ENCODE peak calls at places on chromosomes 5 and 9, in five cellular contexts. L, I, E, H and Y are unnamed samples.

GRCh38 chr5:122156724-122157325 is 27.5 kb downstream of the ZNF474 start:
- DNase-seq in L (peak; percentile 60), I (no peak), E (peak; percentile 74), H (no peak), Y (peak; percentile 78)

GRCh38 chr9:8653111-8653510 is 853.5 kb upstream of the DMAC1 start:
- DNase-seq in L (no peak), I (no peak), E (no peak), H (no peak), Y (no peak)

GRCh38 chr9:134566936-134567335 is 74.7 kb upstream of the COL5A1 start:
- DNase-seq in L (no peak), I (no peak), E (no peak), H (no peak), Y (no peak)

GRCh38 chr9:100191264-100191663 is 92.2 kb downstream of the INVS start:
- DNase-seq in L (no peak), I (no peak), E (no peak), H (no peak), Y (no peak)

GRCh38 chr5:35117960-35118359 is 70.2 kb upstream of the AGXT2 start:
- DNase-seq in L (no peak), I (no peak), E (peak; percentile 71), H (no peak), Y (peak; percentile 89)

GRCh38 chr5:173917788-173918786 is 29.9 kb downstream of the CPEB4 start:
- DNase-seq in L (peak; percentile 93), I (peak; percentile 57), E (peak; percentile 93), H (peak; percentile 83), Y (peak; percentile 89)

GRCh38 chr5:66291771-66292170 is 147.7 kb downstream of the SREK1 start:
- DNase-seq in L (no peak), I (no peak), E (no peak), H (no peak), Y (no peak)

GRCh38 chr9:92617195-92617813 is 52.6 kb downstream of the IPPK start:
- DNase-seq in L (no peak), I (peak; percentile 14), E (no peak), H (no peak), Y (no peak)

GRCh38 chr9:111102793-111103474 is 64.7 kb upstream of the LPAR1 start:
- DNase-seq in L (no peak), I (no peak), E (peak; percentile 8), H (no peak), Y (peak; percentile 31)

GRCh38 chr9:5586391-5586802 is 42.5 kb upstream of the RIC1 start:
- DNase-seq in L (no peak), I (no peak), E (peak; percentile 76), H (no peak), Y (peak; percentile 79)

GRCh38 chr5:16784843-16785791 is 151.0 kb downstream of the MYO10 start:
- DNase-seq in L (no peak), I (no peak), E (no peak), H (no peak), Y (peak; percentile 31)

GRCh38 chr9:118882674-118883073 is 486.6 kb downstream of the BRINP1 start:
- DNase-seq in L (peak; percentile 37), I (no peak), E (peak; percentile 76), H (no peak), Y (no peak)

GRCh38 chr5:6504677-6505414 is 56.2 kb downstream of the UBE2QL1 start:
- DNase-seq in L (no peak), I (no peak), E (no peak), H (no peak), Y (peak; percentile 15)

GRCh38 chr9:76576344-76576743 is 117.4 kb downstream of the GCNT1 start:
- DNase-seq in L (peak; percentile 34), I (no peak), E (peak; percentile 80), H (no peak), Y (peak; percentile 66)

GRCh38 chr5:134554319-134555222 is 29.1 kb downstream of the JADE2 start:
- DNase-seq in L (no peak), I (no peak), E (peak; percentile 54), H (no peak), Y (peak; percentile 82)

GRCh38 chr5:172451771-172452197 is 2.5 kb downstream of the SH3PXD2B start:
- DNase-seq in L (peak; percentile 91), I (peak; percentile 35), E (peak; percentile 92), H (no peak), Y (peak; percentile 90)

GRCh38 chr9:123528521-123528920 is 172.5 kb downstream of the CRB2 start:
- DNase-seq in L (no peak), I (no peak), E (no peak), H (no peak), Y (no peak)

GRCh38 chr9:63859475-63860215 is 1425.4 kb downstream of the FOXD4L5 start:
- DNase-seq in L (no peak), I (no peak), E (no peak), H (no peak), Y (no peak)

GRCh38 chr5:172712610-172713009 is 58.4 kb downstream of the DUSP1 start:
- DNase-seq in L (no peak), I (no peak), E (no peak), H (no peak), Y (no peak)

GRCh38 chr9:138042640-138043039 is 165.1 kb downstream of the CACNA1B start:
- DNase-seq in L (no peak), I (no peak), E (no peak), H (no peak), Y (no peak)

GRCh38 chr9:113719919-113720318 is 156.2 kb upstream of the ZNF618 start:
- DNase-seq in L (no peak), I (peak; percentile 24), E (no peak), H (no peak), Y (no peak)

GRCh38 chr9:97703437-97704326 is 6.5 kb upstream of the XPA start:
- DNase-seq in L (peak; percentile 55), I (no peak), E (peak; percentile 85), H (no peak), Y (peak; percentile 80)

GRCh38 chr9:124632077-124632621 is 125.0 kb upstream of the NR5A1 start:
- DNase-seq in L (no peak), I (no peak), E (peak; percentile 46), H (no peak), Y (peak; percentile 38)

GRCh38 chr9:111000202-111000601 is 38.1 kb downstream of the LPAR1 start:
- DNase-seq in L (no peak), I (no peak), E (no peak), H (no peak), Y (no peak)

GRCh38 chr9:130110596-130111021 is 56.9 kb downstream of the GPR107 start:
- DNase-seq in L (peak; percentile 19), I (no peak), E (peak; percentile 38), H (no peak), Y (peak; percentile 59)

GRCh38 chr9:106107716-106108115 is 413.4 kb downstream of the TMEM38B start:
- DNase-seq in L (no peak), I (no peak), E (no peak), H (no peak), Y (no peak)

GRCh38 chr5:169350016-169350415 is 49.1 kb upstream of the SLIT3 start:
- DNase-seq in L (no peak), I (no peak), E (peak; percentile 37), H (no peak), Y (peak; percentile 53)

GRCh38 chr5:72326298-72326649 is 6.1 kb downstream of the PTCD2 start:
- DNase-seq in L (no peak), I (no peak), E (no peak), H (no peak), Y (no peak)

GRCh38 chr9:89887286-89887685 is 282.5 kb downstream of the GADD45G start:
- DNase-seq in L (no peak), I (peak; percentile 6), E (no peak), H (no peak), Y (no peak)

GRCh38 chr5:135398855-135399837 is at the start of gene MACROH2A1:
- DNase-seq in L (peak; percentile 87), I (peak; percentile 80), E (peak; percentile 83), H (peak; percentile 75), Y (peak; percentile 79)

GRCh38 chr9:69104830-69105527 is 69.1 kb upstream of the TJP2 start:
- DNase-seq in L (peak; percentile 55), I (peak; percentile 93), E (no peak), H (no peak), Y (no peak)

GRCh38 chr9:79667716-79668458 is 96.1 kb downstream of the TLE4 start:
- DNase-seq in L (no peak), I (no peak), E (no peak), H (no peak), Y (no peak)

GRCh38 chr9:100869321-100869720 is 159.2 kb upstream of the PLPPR1 start:
- DNase-seq in L (no peak), I (no peak), E (no peak), H (no peak), Y (no peak)

GRCh38 chr9:94935396-94935795 is 208.9 kb downstream of the AOPEP start:
- DNase-seq in L (no peak), I (no peak), E (no peak), H (no peak), Y (no peak)

GRCh38 chr9:94941211-94941875 is 214.8 kb downstream of the AOPEP start:
- DNase-seq in L (no peak), I (no peak), E (peak; percentile 28), H (no peak), Y (peak; percentile 16)

GRCh38 chr9:94936411-94936810 is 209.9 kb downstream of the AOPEP start:
- DNase-seq in L (no peak), I (no peak), E (peak; percentile 33), H (no peak), Y (peak; percentile 55)

GRCh38 chr9:94937214-94937903 is 210.9 kb downstream of the AOPEP start:
- DNase-seq in L (peak; percentile 73), I (no peak), E (peak; percentile 94), H (no peak), Y (peak; percentile 98)

GRCh38 chr9:94938384-94938783 is 211.9 kb downstream of the AOPEP start:
- DNase-seq in L (no peak), I (no peak), E (no peak), H (no peak), Y (no peak)
- H3K23ac ChIP-seq in L (no peak overlapping the region), I (no peak overlapping the region), E (no peak overlapping the region), H (no peak overlapping the region), Y (peak overlapping the region; percentile 94)

GRCh38 chr9:135773677-135774238 is 71.8 kb downstream of the KCNT1 start:
- DNase-seq in L (no peak), I (no peak), E (no peak), H (no peak), Y (no peak)
- H3K23ac ChIP-seq in L (no peak overlapping the region), I (no peak overlapping the region), E (no peak overlapping the region), H (peak overlapping the region; percentile 73), Y (no peak overlapping the region)

DNA sequence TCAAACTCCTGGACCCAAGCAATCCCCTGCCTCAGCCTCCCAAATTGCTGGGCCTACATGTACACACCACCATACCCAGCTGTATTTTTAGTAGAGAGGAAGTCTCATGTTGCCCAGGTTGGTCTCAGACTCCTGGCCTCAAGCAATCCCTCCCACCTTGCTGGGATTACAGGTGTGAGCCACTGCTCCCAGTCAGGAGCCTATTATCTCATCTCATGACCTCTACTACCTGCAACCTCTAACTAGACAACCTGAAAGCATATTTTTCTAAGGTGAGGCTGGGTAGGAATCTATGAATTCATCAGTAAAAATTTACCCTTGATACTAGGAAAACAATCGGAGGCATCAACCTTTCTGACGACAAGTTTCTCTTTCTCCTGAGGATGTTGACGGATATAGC is 10.0 kb downstream of the FAM13B start:
- DNase-seq in L (peak; percentile 44), I (no peak), E (no peak), H (no peak), Y (no peak)
- H3K23ac ChIP-seq in L (no peak overlapping the region), I (no peak overlapping the region), E (no peak overlapping the region), H (no peak overlapping the region), Y (no peak overlapping the region)

DNA sequence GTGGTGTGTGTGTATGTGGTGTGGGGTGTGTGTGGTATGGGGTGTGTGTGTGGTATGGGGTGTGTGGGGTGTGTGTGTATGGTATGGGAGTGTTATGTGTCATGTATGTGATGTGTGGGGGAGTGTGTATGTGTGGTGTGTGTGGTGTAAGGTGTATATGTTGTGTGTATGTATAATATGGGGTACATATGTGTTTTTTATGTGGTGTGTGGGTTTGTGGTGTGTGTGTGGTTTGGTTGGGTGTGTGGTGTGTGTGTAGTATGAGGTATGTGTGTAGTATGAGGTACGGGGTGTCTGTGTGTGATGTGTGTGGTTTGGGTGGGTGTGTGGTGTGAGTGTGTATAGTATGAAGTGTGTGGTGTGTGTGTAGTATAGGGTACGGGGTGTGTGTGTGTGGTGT is 11.4 kb downstream of the ECSCR start:
- DNase-seq in L (no peak), I (no peak), E (no peak), H (no peak), Y (no peak)
- H3K23ac ChIP-seq in L (no peak overlapping the region), I (no peak overlapping the region), E (no peak overlapping the region), H (no peak overlapping the region), Y (no peak overlapping the region)